ENCODE peak calls at places on chromosomes 3 and 15, in four cellular contexts. A is HepG2, U is GM12878, W is K562. I is an unnamed sample.

GRCh38 chr3:45529697-45530096 is 64.9 kb upstream of the LIMD1 start:
- DNase-seq in A (no peak), U (no peak), W (no peak), I (no peak)

GRCh38 chr3:32105291-32106131 is 909 bp upstream of the GPD1L start:
- DNase-seq in A (no peak), U (no peak), W (no peak), I (no peak)

GRCh38 chr15:84835661-84836384 is 18.7 kb downstream of the ALPK3 start:
- DNase-seq in A (no peak), U (no peak), W (no peak), I (no peak)

GRCh38 chr3:112378989-112379692 is 46.2 kb downstream of the CD200 start:
- DNase-seq in A (no peak), U (no peak), W (no peak), I (no peak)

GRCh38 chr3:49785565-49786356 is 581 bp downstream of the IP6K1 start:
- DNase-seq in A (no peak), U (no peak), W (no peak), I (no peak)

GRCh38 chr3:136802481-136802996 is 16.4 kb upstream of the SLC35G2 start:
- DNase-seq in A (no peak), U (no peak), W (no peak), I (no peak)

GRCh38 chr3:50205719-50206276 is 727 bp downstream of the SLC38A3 start:
- DNase-seq in A (peak; percentile 73), U (no peak), W (peak; percentile 40), I (no peak)

GRCh38 chr3:81764665-81765064 is 3.2 kb upstream of the GBE1 start:
- DNase-seq in A (no peak), U (no peak), W (no peak), I (no peak)

GRCh38 chr15:32870240-32871033 is 152.6 kb downstream of the GREM1 start:
- DNase-seq in A (no peak), U (peak; percentile 60), W (peak; percentile 25), I (no peak)

GRCh38 chr15:41961014-41961518 is 11.3 kb downstream of the EHD4 start:
- DNase-seq in A (peak; percentile 79), U (no peak), W (no peak), I (no peak)

GRCh38 chr3:14124223-14124614 is 451 bp downstream of the CHCHD4 start:
- DNase-seq in A (peak; percentile 60), U (peak; percentile 48), W (peak; percentile 77), I (peak; percentile 44)

GRCh38 chr3:116051040-116051439 is 394.2 kb downstream of the LSAMP start:
- DNase-seq in A (no peak), U (no peak), W (no peak), I (no peak)

GRCh38 chr3:188196232-188196990 is 42.5 kb downstream of the LPP start:
- DNase-seq in A (no peak), U (no peak), W (no peak), I (no peak)

GRCh38 chr15:25850154-25851111 is 12.7 kb downstream of the ATP10A start:
- DNase-seq in A (peak; percentile 74), U (peak; percentile 28), W (peak; percentile 73), I (peak; percentile 34)

GRCh38 chr15:58864602-58865419 is 68.7 kb downstream of the SLTM start:
- DNase-seq in A (peak; percentile 95), U (no peak), W (no peak), I (no peak)

GRCh38 chr15:25242957-25243799 is 195.6 kb downstream of the UBE3A start:
- DNase-seq in A (no peak), U (no peak), W (no peak), I (no peak)

GRCh38 chr15:71083349-71083748 is 31.9 kb upstream of the THSD4 start:
- DNase-seq in A (no peak), U (no peak), W (no peak), I (no peak)

GRCh38 chr3:156388469-156389150 is 166.3 kb downstream of the SSR3 start:
- DNase-seq in A (no peak), U (no peak), W (no peak), I (no peak)

GRCh38 chr3:129672412-129672811 is 65.9 kb upstream of the PLXND1 start:
- DNase-seq in A (no peak), U (no peak), W (no peak), I (no peak)

GRCh38 chr3:106323586-106323985 is 454.8 kb upstream of the CBLB start:
- DNase-seq in A (no peak), U (no peak), W (no peak), I (no peak)

GRCh38 chr15:39947401-39948197 is 13.7 kb downstream of the EIF2AK4 start:
- DNase-seq in A (no peak), U (no peak), W (no peak), I (no peak)

GRCh38 chr3:130906374-130906995 is 12.6 kb downstream of the ATP2C1 start:
- DNase-seq in A (no peak), U (no peak), W (no peak), I (no peak)

GRCh38 chr3:23542079-23542478 is 263.7 kb upstream of the UBE2E1 start:
- DNase-seq in A (no peak), U (no peak), W (no peak), I (no peak)

GRCh38 chr3:183158552-183159006 is 4.0 kb downstream of the LAMP3 start:
- DNase-seq in A (no peak), U (peak; percentile 97), W (peak; percentile 61), I (no peak)

DNA sequence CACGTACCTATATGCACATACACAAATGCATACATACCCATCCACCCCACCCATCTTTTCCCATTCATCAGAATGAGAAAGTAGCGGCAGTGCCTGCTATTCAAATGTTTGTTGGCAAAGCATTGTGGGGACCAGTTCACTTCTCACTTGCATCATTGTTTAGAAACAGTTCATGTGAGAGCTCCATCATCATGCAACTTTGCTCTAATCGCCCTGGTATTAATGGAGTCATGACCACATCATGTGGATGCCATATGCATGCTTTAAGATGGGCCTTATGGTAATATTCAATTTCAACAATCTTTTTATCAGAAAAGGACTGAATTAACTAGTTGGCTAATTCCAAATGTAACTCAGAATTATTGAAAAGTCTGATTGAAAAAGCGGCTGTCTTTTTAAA is 80.5 kb downstream of the LRTM1 start:
- DNase-seq in A (no peak), U (no peak), W (no peak), I (no peak)
- TF ChIP-seq BHLHE40 in A (no peak), U (no peak), W (no peak), I (no peak)

GRCh38 chr15:101617390-101617965 is 34.7 kb downstream of the TM2D3 start:
- DNase-seq in A (no peak), U (no peak), W (no peak), I (no peak)

GRCh38 chr15:101618056-101618455 is 34.1 kb downstream of the TM2D3 start:
- DNase-seq in A (no peak), U (no peak), W (no peak), I (peak; percentile 12)

GRCh38 chr15:101615414-101615985 is 36.7 kb downstream of the TM2D3 start:
- DNase-seq in A (no peak), U (no peak), W (no peak), I (no peak)

GRCh38 chr15:101614761-101615160 is 37.4 kb downstream of the TM2D3 start:
- DNase-seq in A (no peak), U (no peak), W (no peak), I (no peak)

DNA sequence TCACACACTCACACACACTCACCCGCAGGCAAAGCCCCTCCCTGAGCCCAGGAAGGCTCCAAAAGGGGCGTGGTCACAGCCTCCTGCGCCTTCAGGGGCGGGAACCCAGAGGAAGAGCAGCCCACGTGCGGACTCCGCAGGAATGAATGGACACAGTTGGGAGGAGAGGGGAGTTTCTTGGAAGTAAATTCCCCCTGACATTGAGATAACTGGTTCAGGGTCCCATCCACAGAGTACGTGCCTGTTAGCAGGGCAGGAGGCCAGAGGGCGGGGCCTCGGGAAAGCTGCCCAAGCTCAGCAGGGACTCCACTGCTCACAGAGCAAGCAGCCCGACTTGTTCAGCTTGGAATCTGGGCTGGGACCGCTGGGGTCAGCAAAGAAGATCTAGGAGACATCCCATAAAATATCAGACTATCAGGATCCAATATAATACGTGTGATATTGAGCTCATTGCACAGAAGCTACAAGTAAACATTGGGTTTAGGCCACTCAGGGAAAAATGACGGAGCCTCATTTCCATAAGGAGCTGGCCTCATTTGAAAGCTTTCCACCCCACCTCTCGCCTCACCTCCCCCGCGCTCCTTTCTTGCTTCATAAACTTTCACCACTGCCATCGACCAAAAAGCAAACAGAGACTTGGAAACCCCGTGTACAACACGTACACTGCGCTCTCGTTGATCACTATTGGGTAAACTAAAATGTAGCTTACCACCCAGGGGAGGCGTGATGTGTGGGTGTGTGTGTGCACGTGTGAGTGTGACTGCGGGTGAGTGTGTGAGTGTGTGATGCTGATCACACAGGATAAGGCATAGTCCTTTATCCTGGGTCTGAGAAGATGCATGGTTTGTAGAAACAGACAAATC is 36.0 kb downstream of the TM2D3 start:
- DNase-seq in A (peak; percentile 60), U (no peak), W (peak; percentile 78), I (peak; percentile 85)
- TF ChIP-seq FOXM1 in A (no peak), U (no peak), W (no peak), I (no peak)

GRCh38 chr3:173870976-173871375 is 473.4 kb downstream of the NLGN1 start:
- DNase-seq in A (no peak), U (no peak), W (no peak), I (no peak)
- TF ChIP-seq BHLHE40 in A (no peak), U (no peak), W (no peak), I (no peak)

GRCh38 chr3:127819656-127820055 is 2.7 kb downstream of the MGLL start:
- DNase-seq in A (no peak), U (no peak), W (no peak), I (no peak)
- TF ChIP-seq FOXM1 in A (no peak), U (no peak), W (no peak), I (no peak)

DNA sequence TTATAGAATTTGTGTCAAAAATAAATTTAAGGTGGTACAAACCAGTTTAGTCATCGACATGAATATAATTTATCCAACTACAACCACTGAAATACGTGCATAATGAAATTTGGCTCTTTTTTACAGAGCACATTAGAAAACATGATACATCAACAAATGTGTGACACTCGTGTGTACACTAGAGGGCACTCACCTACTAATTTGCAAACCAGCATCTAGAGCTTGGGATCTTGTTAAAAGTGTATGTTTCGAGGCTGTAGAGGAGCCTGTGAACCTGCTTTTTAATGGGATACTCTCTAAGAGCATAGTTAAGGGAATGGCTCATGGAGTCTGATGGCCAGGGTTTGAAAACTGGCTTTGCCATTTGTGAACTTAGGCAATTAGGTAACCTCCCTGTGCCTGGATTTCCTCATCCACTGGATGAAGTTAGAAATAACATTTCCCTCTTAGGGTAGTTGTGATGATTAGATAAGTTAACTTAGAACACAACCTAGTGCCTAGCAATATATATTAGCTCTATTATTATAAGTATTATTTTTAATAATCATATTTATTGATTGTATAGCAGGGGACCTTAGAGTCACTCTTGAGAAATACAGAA is 8.8 kb upstream of the CPOX start:
- DNase-seq in A (peak; percentile 53), U (peak; percentile 55), W (peak; percentile 49), I (peak; percentile 57)
- TF ChIP-seq BHLHE40 in A (no peak), U (no peak), W (no peak), I (no peak)

GRCh38 chr3:122974764-122975162 is 52.8 kb downstream of the SEMA5B start:
- DNase-seq in A (no peak), U (no peak), W (no peak), I (no peak)

GRCh38 chr3:122975163-122975923 is 52.2 kb downstream of the SEMA5B start:
- DNase-seq in A (no peak), U (no peak), W (no peak), I (no peak)

GRCh38 chr3:122978569-122978968 is 49.0 kb downstream of the SEMA5B start:
- DNase-seq in A (no peak), U (no peak), W (no peak), I (no peak)

GRCh38 chr3:122975924-122976293 is 51.7 kb downstream of the SEMA5B start:
- DNase-seq in A (no peak), U (no peak), W (no peak), I (no peak)

GRCh38 chr3:122977645-122978466 is 49.7 kb downstream of the SEMA5B start:
- DNase-seq in A (peak; percentile 73), U (no peak), W (no peak), I (peak; percentile 36)
- TF ChIP-seq FOXM1 in A (no peak), U (no peak), W (no peak), I (no peak)

I was measured in HEK293T.